ENCODE peak calls at places on chromosomes 11 and 22, in seven cellular contexts. Q, N, C, J, F, I and D are unnamed samples.

GRCh38 chr22:41367680-41368542 is 13.8 kb upstream of the TEF start:
- DNase-seq in J (peak), F (no peak), Q (no peak), N (peak), C (peak), I (no peak), D (peak)

GRCh38 chr11:62133328-62134065 is 9.7 kb downstream of the INCENP start:
- DNase-seq in C (no peak), N (peak), J (no peak), I (no peak), Q (no peak), F (no peak), D (no peak)

GRCh38 chr11:12838463-12839120 is 164.4 kb downstream of the TEAD1 start:
- DNase-seq in Q (no peak), I (no peak), J (peak), F (no peak), C (peak), N (no peak), D (no peak)

GRCh38 chr11:5036671-5037070 is 9.7 kb upstream of the OR52J3 start:
- DNase-seq in C (no peak), N (no peak), I (no peak), F (no peak), Q (no peak), J (no peak), D (no peak)

GRCh38 chr22:48881326-48881980 is 946.2 kb downstream of the BRD1 start:
- DNase-seq in C (no peak), N (no peak), F (no peak), J (no peak), Q (peak), I (no peak), D (no peak)

GRCh38 chr11:73281201-73281741 is 9.1 kb downstream of the P2RY6 start:
- DNase-seq in Q (no peak), N (no peak), F (no peak), C (no peak), I (no peak), J (no peak), D (no peak)

GRCh38 chr11:133399855-133400625 is 132.3 kb downstream of the OPCML start:
- DNase-seq in J (no peak), N (no peak), F (no peak), Q (no peak), I (no peak), C (no peak), D (no peak)

GRCh38 chr22:29810156-29810555 is 27.9 kb downstream of the ASCC2 start:
- DNase-seq in N (no peak), J (no peak), I (no peak), F (no peak), C (no peak), Q (no peak), D (no peak)

GRCh38 chr11:9397746-9398680 is 13.6 kb downstream of the IPO7 start:
- DNase-seq in Q (no peak), F (no peak), N (no peak), J (peak), I (no peak), C (no peak), D (no peak)

GRCh38 chr11:57380975-57381374 is at the start of gene PRG3:
- DNase-seq in I (no peak), Q (no peak), F (no peak), J (no peak), C (no peak), N (no peak), D (no peak)

GRCh38 chr11:4092031-4092430 is 2.6 kb upstream of the RRM1 start:
- DNase-seq in J (no peak), N (no peak), Q (no peak), I (no peak), F (no peak), C (no peak), D (no peak)

GRCh38 chr11:119316729-119317591 is at the start of gene MCAM:
- DNase-seq in F (no peak), Q (no peak), N (no peak), I (no peak), J (peak), C (no peak), D (no peak)

GRCh38 chr11:108912587-108912986 is 247.7 kb downstream of the DDX10 start:
- DNase-seq in F (no peak), C (peak), I (peak), Q (no peak), N (no peak), J (peak), D (no peak)

GRCh38 chr11:17845431-17845881 is 110.9 kb downstream of the KCNC1 start:
- DNase-seq in I (peak), J (peak), F (no peak), C (peak), Q (no peak), N (no peak), D (no peak)

GRCh38 chr11:80241766-80242165 is 800.9 kb upstream of the TENM4 start:
- DNase-seq in I (peak), N (no peak), C (peak), Q (no peak), J (no peak), F (no peak), D (no peak)

GRCh38 chr22:28674121-28674563 is 5.5 kb downstream of the TTC28 start:
- DNase-seq in C (peak), N (no peak), I (peak), J (peak), F (no peak), Q (no peak), D (no peak)

GRCh38 chr11:101721270-101721669 is 137.5 kb upstream of the TRPC6 start:
- DNase-seq in J (no peak), I (peak), F (peak), C (peak), N (no peak), Q (no peak), D (no peak)

GRCh38 chr22:22030493-22031182 is 48.1 kb upstream of the TOP3B start:
- DNase-seq in N (no peak), J (peak), C (peak), F (peak), I (no peak), Q (peak), D (peak)

GRCh38 chr11:10387209-10388083 is 67.6 kb upstream of the AMPD3 start:
- DNase-seq in F (no peak), J (peak), I (peak), Q (peak), C (peak), N (no peak), D (peak)

GRCh38 chr11:117201906-117202305 is 2.7 kb downstream of the TAGLN start:
- DNase-seq in Q (no peak), I (no peak), N (no peak), J (peak), F (no peak), C (peak), D (no peak)
- H3K4me3 ChIP-seq in Q (peak), I (peak), N (peak), J (peak), F (no peak), C (peak), D (peak)

GRCh38 chr11:35838071-35838470 is 105.8 kb upstream of the LDLRAD3 start:
- DNase-seq in J (no peak), F (no peak), N (no peak), I (no peak), Q (no peak), C (no peak), D (no peak)

GRCh38 chr11:35841733-35842132 is 102.1 kb upstream of the LDLRAD3 start:
- DNase-seq in J (no peak), C (no peak), I (no peak), F (no peak), N (no peak), Q (no peak), D (no peak)

DNA sequence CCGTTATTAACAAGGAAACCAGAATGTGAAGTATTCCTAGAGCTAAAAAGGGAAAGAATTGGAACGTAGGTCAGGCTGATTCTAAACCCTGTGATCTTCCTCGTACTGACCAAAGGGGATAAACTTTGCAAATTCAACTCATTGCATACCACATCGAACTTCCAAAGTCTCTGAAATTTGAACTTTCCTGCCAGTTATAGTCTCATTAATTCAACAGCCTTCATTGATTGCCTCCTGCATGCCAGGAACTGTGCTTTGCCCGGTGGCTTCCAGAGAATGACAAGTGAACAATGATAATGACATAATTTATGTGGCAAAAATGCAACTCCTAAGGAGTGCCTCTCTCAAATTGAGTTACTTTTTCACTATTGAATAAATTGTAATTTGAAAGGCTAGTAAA is 107.7 kb upstream of the LDLRAD3 start:
- DNase-seq in F (no peak), Q (no peak), J (no peak), I (no peak), C (no peak), N (no peak), D (no peak)
- TF ChIP-seq CTCF in F (no peak), Q (no peak), J (no peak), I (no peak), C (no peak), N (no peak), D (no peak)

GRCh38 chr22:23849009-23850006 is 8.4 kb upstream of the SLC2A11 start:
- DNase-seq in I (peak), F (peak), Q (peak), C (peak), N (peak), J (peak), D (peak)
- H3K4me3 ChIP-seq in I (peak), F (peak), Q (peak), C (no peak), N (no peak), J (no peak), D (no peak)

DNA sequence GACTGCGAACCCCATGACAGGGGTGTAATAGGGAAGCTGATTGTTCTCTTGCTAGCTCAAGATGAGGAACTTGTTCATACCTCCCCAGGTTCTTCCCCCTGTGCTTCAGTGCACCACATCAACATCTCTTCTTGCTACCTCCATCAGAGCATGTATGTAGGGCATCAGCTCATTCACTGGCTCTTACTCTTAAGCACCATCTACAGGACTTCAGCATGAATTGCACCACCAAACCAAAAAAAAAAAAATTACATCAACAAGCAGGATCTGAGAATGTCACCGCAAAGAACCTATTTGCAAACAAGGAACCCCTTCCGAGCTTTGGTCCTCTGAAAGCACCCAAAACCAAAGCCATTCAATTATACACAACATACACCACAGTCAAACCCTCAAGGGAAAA is 2226.5 kb upstream of the RAG2 start:
- DNase-seq in F (peak), Q (no peak), C (peak), J (no peak), N (no peak), I (no peak), D (no peak)
- TF ChIP-seq CTCF in F (no peak), Q (no peak), C (peak), J (no peak), N (no peak), I (peak), D (no peak)

DNA sequence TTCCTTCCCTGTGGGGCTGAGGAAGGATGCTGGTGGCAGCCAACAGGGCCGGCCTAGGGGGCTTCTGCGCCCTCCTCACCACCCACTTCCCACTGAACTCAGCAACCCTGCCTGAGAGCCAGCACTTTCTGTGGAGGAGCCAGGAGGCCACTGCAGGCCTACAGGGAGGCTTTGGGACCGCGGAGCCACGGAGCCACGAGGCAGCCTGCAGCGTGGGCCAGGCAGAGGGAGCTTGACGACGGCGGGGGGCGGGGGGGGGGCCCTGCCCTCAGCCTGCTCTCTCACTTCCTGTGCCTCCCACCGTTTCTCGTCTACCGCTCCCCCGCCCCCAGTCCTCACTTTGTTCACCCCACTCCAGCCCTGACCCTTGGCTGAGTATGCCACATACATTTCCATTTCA is 73.7 kb upstream of the LMO1 start:
- DNase-seq in I (no peak), Q (no peak), J (no peak), N (no peak), F (no peak), C (no peak), D (no peak)
- H3K4me3 ChIP-seq in I (no peak), Q (no peak), J (no peak), N (no peak), F (no peak), C (no peak), D (no peak)

GRCh38 chr11:26851696-26852095 is 129.8 kb upstream of the SLC5A12 start:
- DNase-seq in N (no peak), F (no peak), C (no peak), J (no peak), Q (no peak), I (no peak), D (no peak)
- TF ChIP-seq CTCF in N (no peak), F (no peak), C (no peak), J (no peak), Q (no peak), I (no peak), D (no peak)

GRCh38 chr11:75668508-75669297 is at the start of gene MAP6:
- DNase-seq in F (peak), Q (peak), C (peak), J (peak), N (no peak), I (no peak), D (no peak)
- H3K4me3 ChIP-seq in F (peak), Q (peak), C (peak), J (peak), N (peak), I (peak), D (peak)

GRCh38 chr11:116132273-116132978 is 628.2 kb upstream of the CADM1 start:
- DNase-seq in C (no peak), Q (no peak), I (no peak), F (no peak), N (no peak), J (no peak), D (peak)
- TF ChIP-seq CTCF in C (no peak), Q (no peak), I (no peak), F (no peak), N (no peak), J (no peak), D (no peak)

GRCh38 chr11:312092-312816 is 1.6 kb upstream of the IFITM1 start:
- DNase-seq in I (no peak), N (no peak), J (peak), Q (peak), F (no peak), C (no peak), D (no peak)

GRCh38 chr11:313304-313786 is 495 bp upstream of the IFITM1 start:
- DNase-seq in I (no peak), C (no peak), J (no peak), F (no peak), N (no peak), Q (peak), D (no peak)

GRCh38 chr11:315516-315994 is 1.7 kb downstream of the IFITM1 start:
- DNase-seq in I (no peak), J (no peak), Q (peak), F (no peak), C (no peak), N (no peak), D (no peak)

GRCh38 chr11:315051-315481 is 1.2 kb downstream of the IFITM1 start:
- DNase-seq in N (no peak), J (no peak), Q (no peak), F (no peak), C (no peak), I (no peak), D (no peak)

DNA sequence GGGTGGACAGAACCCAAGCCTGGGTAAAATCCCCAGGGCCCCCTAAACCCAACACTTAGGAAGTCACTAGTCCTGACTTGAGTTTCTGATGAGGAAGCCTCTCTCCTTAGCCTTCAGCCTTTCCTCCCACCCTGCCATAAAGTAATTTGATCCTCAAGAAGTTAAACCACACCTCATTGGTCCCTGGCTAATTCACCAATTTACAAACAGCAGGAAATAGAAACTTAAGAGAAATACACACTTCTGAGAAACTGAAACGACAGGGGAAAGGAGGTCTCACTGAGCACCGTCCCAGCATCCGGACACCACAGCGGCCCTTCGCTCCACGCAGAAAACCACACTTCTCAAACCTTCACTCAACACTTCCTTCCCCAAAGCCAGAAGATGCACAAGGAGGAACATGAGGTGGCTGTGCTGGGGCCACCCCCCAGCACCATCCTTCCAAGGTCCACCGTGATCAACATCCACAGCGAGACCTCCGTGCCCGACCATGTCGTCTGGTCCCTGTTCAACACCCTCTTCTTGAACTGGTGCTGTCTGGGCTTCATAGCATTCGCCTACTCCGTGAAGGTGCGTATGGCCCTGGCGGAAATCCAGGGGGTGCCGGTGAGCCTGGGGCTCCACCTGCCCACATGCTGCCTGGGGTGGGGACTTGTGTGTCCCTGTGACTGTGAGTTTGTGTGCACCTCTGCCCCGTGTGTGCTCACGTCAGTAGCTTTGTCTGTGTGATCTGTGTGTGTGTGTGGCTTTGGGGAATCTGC is at the start of gene IFITM1:
- DNase-seq in F (no peak), N (no peak), C (peak), J (peak), I (no peak), Q (peak), D (no peak)
- H3K4me3 ChIP-seq in F (no peak), N (peak), C (peak), J (peak), I (peak), Q (peak), D (peak)

DNA sequence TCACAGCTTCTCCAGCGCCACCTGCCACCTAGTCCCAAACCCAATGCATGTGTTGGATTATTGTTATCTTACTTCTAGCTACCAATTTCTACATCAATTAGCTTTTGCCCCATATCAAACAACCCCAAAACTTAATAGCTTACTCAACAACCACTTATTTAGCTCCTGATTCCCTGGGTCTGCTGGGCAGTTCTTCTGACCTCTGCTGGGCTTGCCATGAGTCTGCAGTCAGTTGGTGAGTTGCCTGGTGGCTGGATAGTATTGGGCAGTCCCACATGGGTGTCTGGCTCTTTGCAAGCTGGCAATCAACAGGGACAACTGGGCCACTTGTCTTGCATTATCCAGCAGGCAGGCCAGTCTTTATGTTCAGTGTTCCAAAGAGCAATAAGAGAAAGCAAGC is 13.6 kb upstream of the MS4A15 start:
- DNase-seq in I (no peak), J (no peak), C (no peak), N (no peak), Q (no peak), F (no peak), D (no peak)
- TF ChIP-seq CTCF in I (no peak), J (no peak), C (no peak), N (no peak), Q (no peak), F (no peak), D (no peak)